ENCODE peak calls at places on chromosomes 4 and X, in ten cellular contexts. One of them, this sample, is unnamed.

GRCh38 chrX:42515939-42516338 is 262.0 kb downstream of the PPP1R2C start:
- DNase-seq in HS-5: peak
- DNase-seq in HuH-7.5: no peak
- DNase-seq in NCI-H1092: no peak
- DNase-seq in suprapubic skin: no peak
- DNase-seq in mesenteric fat pad: no peak
- DNase-seq in transverse colon: no peak
- DNase-seq in KBM-7: no peak
- DNase-seq in COR-L47: no peak
- DNase-seq in T-helper 22 cell: no peak
- DNase-seq in this sample: no peak

GRCh38 chr4:96593422-96593821 is 753.5 kb downstream of the PDHA2 start:
- DNase-seq in KBM-7: no peak
- DNase-seq in HS-5: no peak
- DNase-seq in suprapubic skin: no peak
- DNase-seq in COR-L47: peak
- DNase-seq in mesenteric fat pad: no peak
- DNase-seq in HuH-7.5: no peak
- DNase-seq in NCI-H1092: peak
- DNase-seq in T-helper 22 cell: no peak
- DNase-seq in transverse colon: no peak
- DNase-seq in this sample: no peak

GRCh38 chrX:17375631-17376380 is 806 bp downstream of the NHS start:
- DNase-seq in suprapubic skin: no peak
- DNase-seq in HuH-7.5: no peak
- DNase-seq in T-helper 22 cell: no peak
- DNase-seq in HS-5: no peak
- DNase-seq in COR-L47: peak
- DNase-seq in mesenteric fat pad: no peak
- DNase-seq in KBM-7: no peak
- DNase-seq in NCI-H1092: peak
- DNase-seq in transverse colon: peak
- DNase-seq in this sample: no peak

GRCh38 chrX:133630362-133630761 is 215.1 kb upstream of the GPC4 start:
- DNase-seq in NCI-H1092: no peak
- DNase-seq in suprapubic skin: no peak
- DNase-seq in HuH-7.5: no peak
- DNase-seq in KBM-7: no peak
- DNase-seq in transverse colon: no peak
- DNase-seq in mesenteric fat pad: no peak
- DNase-seq in COR-L47: no peak
- DNase-seq in HS-5: no peak
- DNase-seq in T-helper 22 cell: no peak
- DNase-seq in this sample: no peak

GRCh38 chr4:54764501-54764900 is 106.7 kb downstream of the KIT start:
- DNase-seq in KBM-7: no peak
- DNase-seq in HuH-7.5: no peak
- DNase-seq in transverse colon: no peak
- DNase-seq in COR-L47: no peak
- DNase-seq in T-helper 22 cell: no peak
- DNase-seq in HS-5: no peak
- DNase-seq in mesenteric fat pad: no peak
- DNase-seq in NCI-H1092: no peak
- DNase-seq in suprapubic skin: no peak
- DNase-seq in this sample: no peak

GRCh38 chr4:2954358-2955185 is 8.6 kb downstream of the NOP14 start:
- DNase-seq in NCI-H1092: no peak
- DNase-seq in HuH-7.5: no peak
- DNase-seq in mesenteric fat pad: no peak
- DNase-seq in transverse colon: no peak
- DNase-seq in HS-5: no peak
- DNase-seq in suprapubic skin: no peak
- DNase-seq in KBM-7: no peak
- DNase-seq in COR-L47: no peak
- DNase-seq in T-helper 22 cell: peak
- DNase-seq in this sample: no peak

GRCh38 chrX:80354966-80355465 is 65.2 kb upstream of the TENT5D start:
- DNase-seq in KBM-7: no peak
- DNase-seq in T-helper 22 cell: no peak
- DNase-seq in transverse colon: no peak
- DNase-seq in HuH-7.5: no peak
- DNase-seq in HS-5: no peak
- DNase-seq in suprapubic skin: no peak
- DNase-seq in NCI-H1092: no peak
- DNase-seq in mesenteric fat pad: peak
- DNase-seq in COR-L47: no peak
- DNase-seq in this sample: no peak

GRCh38 chr4:88526221-88526815 is 2.7 kb upstream of the PYURF start:
- DNase-seq in transverse colon: no peak
- DNase-seq in NCI-H1092: no peak
- DNase-seq in T-helper 22 cell: no peak
- DNase-seq in HS-5: no peak
- DNase-seq in suprapubic skin: no peak
- DNase-seq in COR-L47: no peak
- DNase-seq in KBM-7: peak
- DNase-seq in HuH-7.5: no peak
- DNase-seq in mesenteric fat pad: no peak
- DNase-seq in this sample: no peak

GRCh38 chr4:140952709-140953108 is 180.6 kb downstream of the RNF150 start:
- DNase-seq in KBM-7: no peak
- DNase-seq in HuH-7.5: no peak
- DNase-seq in T-helper 22 cell: no peak
- DNase-seq in mesenteric fat pad: no peak
- DNase-seq in HS-5: peak
- DNase-seq in NCI-H1092: no peak
- DNase-seq in transverse colon: no peak
- DNase-seq in COR-L47: no peak
- DNase-seq in suprapubic skin: no peak
- DNase-seq in this sample: no peak

GRCh38 chr4:36900446-36900987 is 344.0 kb upstream of the NWD2 start:
- DNase-seq in T-helper 22 cell: no peak
- DNase-seq in HuH-7.5: no peak
- DNase-seq in COR-L47: no peak
- DNase-seq in transverse colon: no peak
- DNase-seq in mesenteric fat pad: no peak
- DNase-seq in NCI-H1092: no peak
- DNase-seq in HS-5: no peak
- DNase-seq in suprapubic skin: no peak
- DNase-seq in KBM-7: no peak
- DNase-seq in this sample: no peak

GRCh38 chrX:71859637-71860036 is 51.0 kb upstream of the NHSL2 start:
- DNase-seq in NCI-H1092: peak
- DNase-seq in HS-5: no peak
- DNase-seq in mesenteric fat pad: no peak
- DNase-seq in KBM-7: peak
- DNase-seq in COR-L47: no peak
- DNase-seq in transverse colon: no peak
- DNase-seq in T-helper 22 cell: no peak
- DNase-seq in HuH-7.5: no peak
- DNase-seq in suprapubic skin: no peak
- DNase-seq in this sample: no peak

GRCh38 chr4:71229477-71230257 is 109.2 kb upstream of the SLC4A4 start:
- DNase-seq in transverse colon: peak
- DNase-seq in NCI-H1092: peak
- DNase-seq in T-helper 22 cell: no peak
- DNase-seq in suprapubic skin: no peak
- DNase-seq in KBM-7: peak
- DNase-seq in COR-L47: peak
- DNase-seq in HuH-7.5: peak
- DNase-seq in mesenteric fat pad: no peak
- DNase-seq in HS-5: no peak
- DNase-seq in this sample: peak

GRCh38 chr4:123832173-123833026 is 435.8 kb downstream of the SPRY1 start:
- DNase-seq in HS-5: peak
- DNase-seq in suprapubic skin: peak
- DNase-seq in KBM-7: no peak
- DNase-seq in COR-L47: no peak
- DNase-seq in HuH-7.5: no peak
- DNase-seq in T-helper 22 cell: no peak
- DNase-seq in mesenteric fat pad: no peak
- DNase-seq in transverse colon: peak
- DNase-seq in NCI-H1092: no peak
- DNase-seq in this sample: no peak

GRCh38 chr4:69731261-69731660 is 29.2 kb downstream of the SULT1B1 start:
- DNase-seq in transverse colon: no peak
- DNase-seq in NCI-H1092: no peak
- DNase-seq in mesenteric fat pad: no peak
- DNase-seq in HuH-7.5: no peak
- DNase-seq in suprapubic skin: no peak
- DNase-seq in T-helper 22 cell: no peak
- DNase-seq in KBM-7: no peak
- DNase-seq in COR-L47: no peak
- DNase-seq in HS-5: no peak
- DNase-seq in this sample: no peak

GRCh38 chr4:170697845-170698244 is 608.1 kb upstream of the AADAT start:
- DNase-seq in HuH-7.5: no peak
- DNase-seq in HS-5: no peak
- DNase-seq in mesenteric fat pad: no peak
- DNase-seq in suprapubic skin: no peak
- DNase-seq in T-helper 22 cell: no peak
- DNase-seq in KBM-7: no peak
- DNase-seq in NCI-H1092: no peak
- DNase-seq in COR-L47: no peak
- DNase-seq in transverse colon: no peak
- DNase-seq in this sample: no peak

GRCh38 chr4:6896035-6896434 is 13.6 kb upstream of the TBC1D14 start:
- DNase-seq in HuH-7.5: no peak
- DNase-seq in HS-5: no peak
- DNase-seq in COR-L47: no peak
- DNase-seq in NCI-H1092: no peak
- DNase-seq in suprapubic skin: no peak
- DNase-seq in KBM-7: no peak
- DNase-seq in T-helper 22 cell: no peak
- DNase-seq in transverse colon: no peak
- DNase-seq in mesenteric fat pad: no peak
- DNase-seq in this sample: no peak

GRCh38 chr4:41839945-41840854 is 91.7 kb upstream of the PHOX2B start:
- DNase-seq in transverse colon: no peak
- DNase-seq in mesenteric fat pad: no peak
- DNase-seq in HS-5: no peak
- DNase-seq in COR-L47: no peak
- DNase-seq in T-helper 22 cell: no peak
- DNase-seq in KBM-7: no peak
- DNase-seq in NCI-H1092: no peak
- DNase-seq in suprapubic skin: no peak
- DNase-seq in HuH-7.5: no peak
- DNase-seq in this sample: no peak

GRCh38 chr4:37827802-37828321 is 1.4 kb downstream of the PGM2 start:
- DNase-seq in HuH-7.5: no peak
- DNase-seq in HS-5: no peak
- DNase-seq in NCI-H1092: no peak
- DNase-seq in mesenteric fat pad: no peak
- DNase-seq in suprapubic skin: no peak
- DNase-seq in T-helper 22 cell: no peak
- DNase-seq in KBM-7: no peak
- DNase-seq in transverse colon: no peak
- DNase-seq in COR-L47: no peak
- DNase-seq in this sample: no peak

This sample was measured in CMK.